ENCODE peak calls at places on chromosome 9, in five cellular contexts. L is RWPE1, C is IMR-90, X is cardiac fibroblast, V is GM12864. S is an unnamed sample.

GRCh38 chr9:111301195-111301594 is 28.8 kb downstream of the OR2K2 start:
- DNase-seq in X (peak), L (no peak), C (peak), V (no peak), S (no peak)

GRCh38 chr9:3244963-3245653 is 280.7 kb downstream of the RFX3 start:
- DNase-seq in V (peak), L (no peak), X (peak), C (no peak), S (peak)

GRCh38 chr9:129392093-129392541 is 214.1 kb upstream of the IER5L start:
- DNase-seq in V (no peak), L (no peak), X (no peak), C (no peak), S (no peak)

GRCh38 chr9:88041447-88041846 is 67.1 kb upstream of the CDK20 start:
- DNase-seq in X (peak), C (peak), L (no peak), V (no peak), S (no peak)

GRCh38 chr9:91426123-91426745 is 2.6 kb upstream of the NFIL3 start:
- DNase-seq in V (no peak), L (peak), C (peak), X (peak), S (peak)

GRCh38 chr9:21017092-21017491 is 14.3 kb downstream of the HACD4 start:
- DNase-seq in V (no peak), L (peak), X (peak), C (peak), S (no peak)

GRCh38 chr9:20788526-20789421 is 104.7 kb downstream of the FOCAD start:
- DNase-seq in X (no peak), C (no peak), V (no peak), L (no peak), S (no peak)

GRCh38 chr9:125748511-125749099 is 1.4 kb downstream of the PBX3 start:
- DNase-seq in V (no peak), L (peak), X (peak), C (no peak), S (peak)

GRCh38 chr9:75499812-75500211 is 390.7 kb upstream of the PCSK5 start:
- DNase-seq in L (no peak), X (no peak), C (no peak), V (no peak), S (no peak)

GRCh38 chr9:98108540-98109031 is 10.4 kb downstream of the TRIM14 start:
- DNase-seq in C (no peak), L (no peak), X (no peak), V (peak), S (peak)

GRCh38 chr9:104969116-104969515 is 41.2 kb upstream of the ABCA1 start:
- DNase-seq in V (no peak), L (no peak), C (no peak), X (no peak), S (no peak)

GRCh38 chr9:21171351-21171750 is 4.9 kb upstream of the IFNA21 start:
- DNase-seq in C (no peak), X (no peak), L (no peak), V (no peak), S (no peak)

GRCh38 chr9:126151671-126152050 is 175.0 kb upstream of the MVB12B start:
- DNase-seq in L (peak), X (peak), V (no peak), C (no peak), S (no peak)

DNA sequence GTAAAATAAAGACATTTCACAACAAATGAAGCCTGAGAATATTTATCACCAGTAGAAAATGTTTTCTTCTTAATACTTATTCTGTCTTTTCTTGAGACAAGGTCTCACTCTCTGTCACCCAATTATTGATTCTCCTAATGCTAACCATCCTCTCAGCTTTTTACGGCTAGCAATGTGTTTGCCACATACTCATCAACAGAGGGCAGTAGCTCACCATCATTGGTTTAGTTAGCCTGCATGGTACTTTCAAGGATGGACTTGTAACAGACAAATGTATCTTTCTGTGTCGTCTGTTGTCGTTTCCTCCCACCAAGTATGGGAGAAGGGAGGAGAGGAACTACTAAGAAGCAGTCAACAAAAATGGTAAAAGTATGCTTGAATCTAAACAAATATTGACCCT is 5.9 kb upstream of the ACO1 start:
- DNase-seq in X (peak), V (peak), C (peak), L (peak), S (peak)
- TF ChIP-seq CTCF in X (peak), V (peak), C (peak), L (peak), S (peak)

GRCh38 chr9:116144555-116144954 is 9.0 kb upstream of the PAPPA start:
- DNase-seq in L (no peak), V (no peak), X (no peak), C (peak), S (no peak)
- TF ChIP-seq CTCF in L (no peak), V (no peak), X (no peak), C (no peak), S (no peak)

GRCh38 chr9:4764033-4764432 is 23.0 kb upstream of the AK3 start:
- DNase-seq in C (no peak), L (no peak), V (no peak), X (no peak), S (no peak)

GRCh38 chr9:4760122-4760521 is 19.1 kb upstream of the AK3 start:
- DNase-seq in L (no peak), C (no peak), V (no peak), X (no peak), S (no peak)

GRCh38 chr9:4768681-4769080 is 24.1 kb upstream of the RCL1 start:
- DNase-seq in C (no peak), L (no peak), V (no peak), X (no peak), S (no peak)

GRCh38 chr9:4762108-4762888 is 21.3 kb upstream of the AK3 start:
- DNase-seq in L (peak), X (peak), C (peak), V (peak), S (peak)

DNA sequence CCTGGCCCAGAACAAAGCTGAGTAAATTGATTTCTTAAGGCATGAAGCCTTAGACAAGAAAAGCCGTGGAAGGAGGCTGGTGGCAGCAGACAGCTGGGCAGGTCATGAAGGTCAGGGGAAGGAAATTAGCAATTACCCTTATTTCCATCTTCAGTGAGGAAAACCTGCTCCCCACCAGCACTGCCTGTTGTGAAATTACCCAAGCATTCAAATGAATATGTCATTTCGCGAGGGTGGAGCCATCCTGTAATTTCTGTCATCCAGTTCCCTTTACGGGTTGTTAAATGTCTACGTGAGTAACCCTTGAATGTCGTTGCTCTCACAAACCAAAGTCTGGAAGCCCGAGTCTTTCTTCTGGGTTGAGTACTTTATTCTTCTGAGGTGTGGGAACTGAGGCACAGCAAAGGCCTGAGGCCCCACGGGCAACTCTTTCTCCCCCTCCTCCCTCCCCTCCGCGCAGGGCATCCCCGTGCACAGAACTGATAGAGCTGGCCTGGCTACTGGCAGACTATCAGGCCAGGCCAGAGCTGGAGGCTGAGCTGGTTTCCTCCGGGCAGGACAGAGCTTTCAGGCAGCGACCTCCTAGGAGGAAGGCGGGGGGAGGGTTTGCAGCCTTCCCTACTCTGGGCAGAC is 22.0 kb upstream of the AK3 start:
- DNase-seq in C (no peak), V (no peak), X (peak), L (no peak), S (peak)
- TF ChIP-seq CTCF in C (no peak), V (no peak), X (no peak), L (peak), S (no peak)

DNA sequence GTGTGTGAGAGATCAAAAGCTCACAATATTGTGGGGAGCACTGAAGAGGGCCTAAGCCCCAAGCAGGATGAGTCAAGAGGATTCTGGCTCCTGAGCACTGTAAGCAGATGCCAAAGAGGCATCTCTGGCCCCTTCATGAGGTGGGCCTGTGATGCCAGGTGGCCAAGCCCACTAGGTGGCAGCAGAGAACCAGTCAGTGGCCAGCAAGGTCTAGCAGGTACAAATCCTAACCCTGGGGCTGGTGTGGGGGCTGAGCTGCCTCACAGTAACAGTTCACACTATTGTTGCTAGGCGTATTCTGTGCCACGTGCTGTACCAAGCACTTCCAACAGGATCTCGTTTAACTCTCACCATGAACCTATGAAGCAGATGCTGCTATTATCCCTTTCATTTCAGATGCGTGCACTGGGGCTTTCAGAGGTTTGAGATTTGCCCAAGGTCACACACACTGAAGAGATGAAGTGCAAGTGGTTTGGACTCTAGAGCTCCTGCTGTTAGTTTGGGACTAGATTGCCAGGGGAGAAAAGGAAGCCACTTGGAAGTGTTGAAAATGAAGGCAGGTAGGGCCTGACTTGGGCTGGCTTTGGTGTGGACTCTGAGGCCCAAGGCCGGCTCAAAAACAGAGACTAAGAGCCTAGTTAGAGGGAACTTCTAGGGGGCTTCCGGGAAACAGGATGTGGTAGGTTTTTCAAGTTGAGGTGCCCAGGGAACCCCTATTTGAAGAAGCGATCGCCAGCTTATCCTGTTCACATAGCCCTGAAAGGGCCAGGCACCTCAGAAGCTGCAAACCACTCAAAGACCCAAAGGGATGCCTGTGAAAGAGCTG is 4.4 kb upstream of the MLANA start:
- DNase-seq in L (peak), X (peak), V (peak), C (peak), S (peak)
- TF ChIP-seq CTCF in L (peak), X (peak), V (peak), C (peak), S (peak)

DNA sequence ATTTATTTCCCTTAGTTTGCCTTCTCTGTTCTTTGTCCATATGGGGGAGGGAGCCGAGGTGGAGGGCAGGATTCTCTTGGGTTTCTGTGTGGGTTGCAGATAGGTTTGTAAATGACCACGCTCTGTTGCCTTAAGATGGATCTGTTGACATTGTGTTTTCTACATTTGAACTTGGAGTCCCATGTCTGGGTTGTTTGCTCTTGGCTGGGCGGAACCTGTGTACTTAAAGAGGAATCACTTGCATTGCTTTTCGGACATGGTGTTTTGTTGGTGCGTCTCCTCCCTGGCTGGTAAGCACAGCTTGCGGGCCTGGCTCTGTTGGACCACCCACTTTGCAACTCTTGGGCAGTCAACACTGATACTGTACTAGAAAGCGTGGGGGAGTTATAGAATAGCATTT is 45.9 kb downstream of the EHMT1 start:
- DNase-seq in C (no peak), V (no peak), X (no peak), L (no peak), S (no peak)
- TF ChIP-seq CTCF in C (no peak), V (no peak), X (no peak), L (no peak), S (no peak)

GRCh38 chr9:19495186-19496028 is 86.6 kb downstream of the ACER2 start:
- DNase-seq in L (no peak), C (no peak), V (no peak), X (no peak), S (no peak)
- TF ChIP-seq CTCF in L (no peak), C (no peak), V (no peak), X (no peak), S (no peak)

DNA sequence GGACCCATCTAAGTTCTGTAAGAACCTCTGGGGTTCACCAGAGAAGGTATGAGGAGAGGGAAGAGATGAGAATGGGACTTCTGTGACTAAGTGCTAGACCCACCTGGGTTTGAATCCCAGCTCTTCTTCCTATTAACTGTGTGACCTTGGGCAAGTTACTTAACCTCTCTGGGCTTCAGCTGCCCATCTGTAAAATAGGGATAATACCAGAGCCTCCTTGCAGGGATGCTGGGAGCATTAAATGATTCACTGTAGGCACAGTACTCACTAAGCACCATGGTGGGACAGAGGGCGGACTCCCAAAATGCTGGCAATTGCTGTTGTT is 53.6 kb downstream of the WHRN start:
- DNase-seq in L (no peak), C (no peak), V (no peak), X (no peak), S (no peak)
- TF ChIP-seq CTCF in L (no peak), C (no peak), V (no peak), X (no peak), S (no peak)

DNA sequence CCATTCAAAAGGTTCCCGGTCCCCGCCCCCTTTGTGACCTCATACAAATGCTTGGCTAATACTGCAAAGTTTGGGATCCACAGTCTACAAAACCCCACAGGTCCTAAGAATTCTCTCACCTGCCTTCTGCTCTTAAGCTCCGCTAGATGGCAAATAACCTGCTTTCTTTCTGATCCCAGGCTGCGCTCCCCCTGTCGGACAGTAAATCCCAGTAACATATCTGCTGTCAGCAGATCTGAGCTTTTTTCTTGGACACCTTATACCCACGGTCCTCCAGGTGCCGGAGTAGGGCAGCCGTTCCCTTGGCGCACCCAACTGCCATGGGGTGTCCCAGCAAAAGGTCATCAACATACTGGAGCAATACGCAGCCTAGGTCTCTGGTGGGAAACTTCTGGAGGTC is 39.0 kb upstream of the PPP1R26 start:
- DNase-seq in V (no peak), L (no peak), C (no peak), X (no peak), S (no peak)
- TF ChIP-seq CTCF in V (no peak), L (no peak), C (no peak), X (no peak), S (no peak)

GRCh38 chr9:133861103-133861502 is 123.0 kb upstream of the SARDH start:
- DNase-seq in V (no peak), C (no peak), X (no peak), L (no peak), S (no peak)

GRCh38 chr9:133861692-133862091 is 123.5 kb upstream of the SARDH start:
- DNase-seq in C (no peak), V (no peak), L (no peak), X (no peak), S (no peak)

GRCh38 chr9:133862585-133863041 is 124.5 kb upstream of the SARDH start:
- DNase-seq in L (no peak), V (no peak), C (no peak), X (no peak), S (no peak)

GRCh38 chr9:133864011-133864410 is 125.9 kb upstream of the SARDH start:
- DNase-seq in V (no peak), C (peak), X (no peak), L (no peak), S (no peak)

DNA sequence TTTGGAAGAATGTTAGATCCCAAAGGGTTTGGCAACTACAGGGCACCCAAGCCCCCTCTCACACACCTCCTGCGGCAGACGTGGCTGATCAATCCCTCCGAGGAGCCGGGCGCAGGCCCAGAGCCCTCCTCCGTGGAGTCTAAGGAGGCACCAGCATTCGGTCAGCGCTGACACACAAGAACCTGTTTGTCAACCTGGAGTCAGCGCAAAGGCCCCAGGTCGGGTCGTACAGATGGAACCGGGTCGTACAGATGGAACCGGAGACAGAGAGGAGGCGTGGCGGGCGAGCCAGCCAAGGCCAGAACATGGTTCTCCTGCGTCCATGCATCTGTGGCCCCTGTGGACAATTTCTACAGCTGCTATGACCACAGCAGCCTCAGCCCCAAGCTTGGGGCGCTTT is 125.0 kb upstream of the SARDH start:
- DNase-seq in X (no peak), L (no peak), V (no peak), C (no peak), S (no peak)
- TF ChIP-seq CTCF in X (no peak), L (no peak), V (no peak), C (no peak), S (no peak)

S was measured in GM20000.